ENCODE peak calls at places on chromosomes 12 and 14, in eight cellular contexts. R is right lobe of liver, E is choroid plexus epithelial cell, K is lower lobe of right lung, H is Calu3, M is keratinocyte, P is tibial artery, T is nephron progenitor cell. S is an unnamed sample.
A peak's percentile ranks its signal among the peaks of the same experiment; 100 is the strongest.

GRCh38 chr12:2393996-2394395 is 341.2 kb downstream of the CACNA1C start:
- DNase-seq in R (no peak), E (no peak), K (no peak), H (no peak), M (no peak), P (no peak), T (no peak), S (no peak)

GRCh38 chr12:118187746-118188390 is 51.9 kb downstream of the PEBP1 start:
- DNase-seq in R (no peak), E (no peak), K (no peak), H (no peak), M (no peak), P (no peak), T (no peak), S (peak; percentile 32)

GRCh38 chr14:104023325-104024055 is 62.0 kb upstream of the ASPG start:
- DNase-seq in R (no peak), E (no peak), K (no peak), H (no peak), M (no peak), P (no peak), T (no peak), S (no peak)

GRCh38 chr12:52310622-52311281 is 10.4 kb downstream of the KRT83 start:
- DNase-seq in R (no peak), E (peak; percentile 27), K (no peak), H (no peak), M (no peak), P (no peak), T (no peak), S (peak; percentile 16)

GRCh38 chr12:65731771-65732170 is 92.5 kb upstream of the HMGA2 start:
- DNase-seq in R (no peak), E (no peak), K (no peak), H (no peak), M (no peak), P (no peak), T (no peak), S (no peak)

GRCh38 chr12:21529456-21529855 is 3.4 kb downstream of the SPX start:
- DNase-seq in R (no peak), E (no peak), K (no peak), H (no peak), M (no peak), P (no peak), T (no peak), S (no peak)

GRCh38 chr14:96352708-96353107 is 10.4 kb downstream of the ATG2B start:
- DNase-seq in R (no peak), E (peak; percentile 41), K (no peak), H (no peak), M (no peak), P (no peak), T (no peak), S (no peak)

GRCh38 chr14:68762944-68763831 is 29.7 kb downstream of the ZFP36L1 start:
- DNase-seq in R (peak; percentile 83), E (peak; percentile 35), K (peak; percentile 54), H (no peak), M (no peak), P (no peak), T (peak; percentile 77), S (peak; percentile 93)

GRCh38 chr12:64675795-64676194 is 65.5 kb downstream of the RASSF3 start:
- DNase-seq in R (no peak), E (no peak), K (no peak), H (peak; percentile 61), M (no peak), P (peak; percentile 87), T (no peak), S (peak; percentile 47)

GRCh38 chr12:14896477-14897184 is 11.0 kb upstream of the MGP start:
- DNase-seq in R (no peak), E (peak; percentile 85), K (no peak), H (no peak), M (no peak), P (no peak), T (no peak), S (peak; percentile 93)

GRCh38 chr12:65720136-65720535 is 104.1 kb upstream of the HMGA2 start:
- DNase-seq in R (no peak), E (peak; percentile 61), K (no peak), H (no peak), M (peak; percentile 67), P (no peak), T (no peak), S (no peak)

GRCh38 chr14:49984419-49984818 is 91.5 kb downstream of the ARF6 start:
- DNase-seq in R (no peak), E (peak; percentile 67), K (no peak), H (no peak), M (no peak), P (no peak), T (no peak), S (no peak)

GRCh38 chr12:19373569-19373968 is 65.7 kb upstream of the AEBP2 start:
- DNase-seq in R (no peak), E (no peak), K (no peak), H (no peak), M (no peak), P (no peak), T (no peak), S (no peak)

GRCh38 chr14:71623939-71624338 is 308.3 kb upstream of the RGS6 start:
- DNase-seq in R (no peak), E (no peak), K (no peak), H (no peak), M (no peak), P (no peak), T (no peak), S (no peak)

GRCh38 chr14:32711103-32711680 is 227.5 kb upstream of the NPAS3 start:
- DNase-seq in R (no peak), E (peak; percentile 75), K (no peak), H (peak; percentile 32), M (no peak), P (no peak), T (peak; percentile 19), S (peak; percentile 69)

GRCh38 chr12:40980346-40981005 is 207.6 kb upstream of the PDZRN4 start:
- DNase-seq in R (no peak), E (no peak), K (no peak), H (no peak), M (no peak), P (no peak), T (no peak), S (no peak)

GRCh38 chr14:95065411-95065810 is 91.9 kb downstream of the DICER1 start:
- DNase-seq in R (no peak), E (no peak), K (no peak), H (no peak), M (no peak), P (no peak), T (no peak), S (no peak)

GRCh38 chr12:41442905-41443304 is 254.8 kb downstream of the PDZRN4 start:
- DNase-seq in R (no peak), E (peak; percentile 5), K (no peak), H (no peak), M (no peak), P (no peak), T (no peak), S (no peak)

GRCh38 chr12:93122089-93122488 is 193.0 kb upstream of the EEA1 start:
- DNase-seq in R (no peak), E (peak; percentile 74), K (no peak), H (no peak), M (peak; percentile 91), P (no peak), T (no peak), S (peak; percentile 59)

GRCh38 chr14:103625361-103626095 is 3.5 kb upstream of the KLC1 start:
- DNase-seq in R (no peak), E (no peak), K (no peak), H (no peak), M (no peak), P (no peak), T (no peak), S (no peak)

GRCh38 chr12:51392556-51393237 is 1.5 kb upstream of the GALNT6 start:
- DNase-seq in R (no peak), E (peak; percentile 46), K (no peak), H (peak; percentile 16), M (no peak), P (no peak), T (peak; percentile 24), S (no peak)

GRCh38 chr14:36173161-36173560 is 3.4 kb downstream of the PTCSC3 start:
- DNase-seq in R (no peak), E (no peak), K (no peak), H (no peak), M (no peak), P (no peak), T (no peak), S (no peak)
- TF ChIP-seq CTCF in R (no peak), E (no peak), K (no peak), H (no peak), M (no peak), P (no peak), T (no peak), S (no peak)

GRCh38 chr12:203462-204260 is 10.3 kb downstream of the SLC6A12 start:
- DNase-seq in R (no peak), E (no peak), K (no peak), H (no peak), M (no peak), P (no peak), T (peak; percentile 83), S (peak; percentile 31)
- TF ChIP-seq CTCF in R (no peak), E (peak; percentile 11), K (no peak), H (no peak), M (no peak), P (peak; percentile 4), T (peak; percentile 19), S (peak; percentile 7)

DNA sequence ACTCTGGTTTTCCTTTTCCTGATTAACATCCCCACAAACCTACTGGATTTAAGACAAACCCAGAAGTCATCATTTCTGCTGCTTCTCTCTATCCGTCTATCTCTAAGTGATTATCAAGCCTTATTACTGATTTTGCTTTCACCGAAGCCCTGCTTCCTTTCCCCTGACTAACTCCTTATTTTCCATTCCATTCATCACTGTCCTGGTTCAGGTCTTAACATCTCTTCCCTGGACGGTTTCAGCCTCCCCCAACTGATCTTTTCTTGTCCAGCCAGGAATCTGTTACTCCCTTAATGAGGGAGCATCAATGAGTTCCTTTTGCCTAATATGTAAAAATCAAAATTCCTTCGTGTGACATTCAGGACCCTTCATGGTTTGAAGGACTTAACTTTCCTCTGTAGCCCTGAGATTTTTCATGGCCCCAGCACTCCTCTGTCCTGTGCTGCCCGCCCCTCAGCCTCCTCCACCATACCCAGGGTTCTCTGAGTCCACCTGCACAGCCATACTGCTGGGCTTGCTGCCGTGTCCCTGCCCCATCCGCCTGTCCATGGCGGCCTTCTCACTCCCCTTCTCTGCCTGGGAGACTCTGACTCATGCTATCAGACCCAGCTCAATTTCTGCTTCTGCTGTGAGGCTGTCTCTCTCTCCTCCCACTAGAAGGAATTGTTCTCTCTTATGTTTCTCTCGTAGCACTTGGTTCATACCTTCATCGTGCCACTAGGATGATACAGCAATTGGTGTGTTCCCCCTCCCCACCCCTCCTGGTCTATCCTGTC is 167.8 kb upstream of the HIF1A start:
- DNase-seq in R (no peak), E (peak; percentile 91), K (no peak), H (peak; percentile 41), M (no peak), P (no peak), T (no peak), S (peak; percentile 89)
- TF ChIP-seq CTCF in R (no peak), E (peak; percentile 24), K (no peak), H (no peak), M (no peak), P (no peak), T (no peak), S (no peak)

DNA sequence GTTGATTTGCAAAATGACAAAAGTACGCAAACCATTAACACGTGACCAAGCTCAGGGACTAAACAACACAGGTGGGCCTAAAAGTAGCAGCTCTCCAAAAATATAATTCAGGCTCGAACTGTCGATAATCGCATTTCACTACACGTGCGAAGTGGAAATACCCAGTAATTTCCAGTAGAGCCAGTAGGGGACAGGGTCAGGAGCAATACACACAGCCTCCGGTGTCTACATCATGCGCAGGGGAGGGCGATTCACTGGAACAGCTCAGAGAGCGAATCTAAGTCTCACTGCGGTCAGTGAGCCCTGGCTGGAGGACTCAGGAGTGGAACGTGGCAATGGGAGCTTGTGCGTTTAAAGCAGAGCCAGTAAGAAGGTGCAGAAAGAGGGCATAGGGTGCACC is 40.4 kb downstream of the SETD3 start:
- DNase-seq in R (no peak), E (no peak), K (no peak), H (no peak), M (no peak), P (no peak), T (no peak), S (no peak)
- TF ChIP-seq CTCF in R (no peak), E (no peak), K (no peak), H (no peak), M (no peak), P (no peak), T (no peak), S (no peak)

S was measured in cardiac muscle cell.